ENCODE peak calls at places on chromosomes 5 and 9, in ten cellular contexts. O is AG04450; E is pancreas; I is tibial nerve; Y is psoas muscle; N is naive thymus-derived CD4-positive, alpha-beta T cell; P is spleen; L is K562; S is fibroblast of lung; K is endothelial cell of umbilical vein. G is an unnamed sample.
A peak's percentile ranks its signal among the peaks of the same experiment; 100 is the strongest.

GRCh38 chr5:170105643-170106611 is at the start of gene FOXI1:
- DNase-seq in S (no peak), P (no peak), N (no peak), K (no peak), Y (no peak), E (no peak), L (no peak), I (no peak), O (no peak), G (peak; percentile 53)

GRCh38 chr9:36739538-36740116 is 166.9 kb downstream of the MELK start:
- DNase-seq in L (no peak), I (no peak), P (no peak), S (no peak), K (no peak), Y (no peak), E (no peak), N (no peak), O (no peak), G (no peak)

GRCh38 chr5:138661991-138662434 is 86.8 kb upstream of the HSPA9 start:
- DNase-seq in E (no peak), K (no peak), I (no peak), L (no peak), S (no peak), P (no peak), Y (no peak), N (no peak), O (no peak), G (no peak)

GRCh38 chr5:124706729-124707361 is 39.6 kb downstream of the ZNF608 start:
- DNase-seq in S (peak; percentile 64), P (no peak), E (peak; percentile 76), O (peak; percentile 16), K (no peak), I (no peak), N (no peak), Y (no peak), L (no peak), G (no peak)

GRCh38 chr5:101977729-101978345 is 318.2 kb downstream of the SLCO4C1 start:
- DNase-seq in N (no peak), P (no peak), Y (no peak), E (no peak), I (no peak), L (peak; percentile 13), O (peak; percentile 1), K (peak; percentile 43), S (peak; percentile 52), G (no peak)

GRCh38 chr9:108803666-108804065 is 52.1 kb downstream of the ACTL7B start:
- DNase-seq in K (no peak), I (no peak), N (no peak), E (no peak), Y (no peak), L (no peak), O (no peak), S (no peak), P (no peak), G (no peak)

GRCh38 chr5:54524704-54525103 is 7.1 kb downstream of the SNX18 start:
- DNase-seq in P (peak; percentile 80), S (peak; percentile 20), O (no peak), N (no peak), Y (no peak), E (peak; percentile 40), K (peak; percentile 32), I (no peak), L (no peak), G (no peak)

GRCh38 chr5:131587541-131587940 is 47.5 kb downstream of the RAPGEF6 start:
- DNase-seq in O (no peak), S (peak; percentile 45), Y (no peak), K (peak; percentile 11), N (no peak), I (no peak), L (no peak), E (no peak), P (no peak), G (no peak)

GRCh38 chr5:88474574-88474973 is 205.9 kb upstream of the TMEM161B start:
- DNase-seq in S (no peak), Y (no peak), L (no peak), K (no peak), E (no peak), O (no peak), P (no peak), N (no peak), I (no peak), G (no peak)

GRCh38 chr9:111910428-111910827 is 13.8 kb downstream of the UGCG start:
- DNase-seq in N (no peak), S (no peak), Y (no peak), K (no peak), I (no peak), P (no peak), O (no peak), E (no peak), L (no peak), G (no peak)

GRCh38 chr5:155616779-155617392 is 603.3 kb downstream of the KIF4B start:
- DNase-seq in Y (peak; percentile 19), I (no peak), K (no peak), L (peak; percentile 47), O (no peak), S (peak; percentile 3), P (no peak), E (no peak), N (peak; percentile 13), G (no peak)

GRCh38 chr5:34624711-34625110 is 31.4 kb upstream of the RAI14 start:
- DNase-seq in Y (no peak), E (no peak), L (no peak), S (no peak), K (no peak), P (no peak), O (no peak), I (no peak), N (no peak), G (no peak)

GRCh38 chr5:3140117-3140516 is 388.6 kb upstream of the IRX2 start:
- DNase-seq in K (no peak), L (no peak), E (no peak), N (no peak), I (no peak), Y (no peak), S (no peak), O (no peak), P (no peak), G (no peak)

GRCh38 chr9:113219972-113220371 is 1.1 kb downstream of the FKBP15 start:
- DNase-seq in N (no peak), O (peak; percentile 38), K (no peak), E (no peak), Y (no peak), P (no peak), S (peak; percentile 90), L (no peak), I (no peak), G (no peak)

GRCh38 chr5:61931236-61931635 is 374.8 kb upstream of the KIF2A start:
- DNase-seq in Y (no peak), K (no peak), L (no peak), N (no peak), I (no peak), E (no peak), P (no peak), O (no peak), S (peak; percentile 48), G (no peak)

GRCh38 chr5:61924251-61924650 is 381.8 kb upstream of the KIF2A start:
- DNase-seq in L (no peak), K (no peak), S (no peak), E (no peak), P (no peak), Y (no peak), O (no peak), N (no peak), I (no peak), G (no peak)

GRCh38 chr5:61926911-61927310 is 379.1 kb upstream of the KIF2A start:
- DNase-seq in I (no peak), L (no peak), E (no peak), S (no peak), N (no peak), Y (no peak), O (no peak), P (no peak), K (no peak), G (no peak)
- H3K27ac ChIP-seq in I (no peak overlapping the region), L (no peak overlapping the region), E (no peak overlapping the region), S (no peak overlapping the region), N (no peak overlapping the region), Y (no peak overlapping the region), O (no peak overlapping the region), P (no peak overlapping the region), K (no peak overlapping the region), G (no peak overlapping the region)

GRCh38 chr9:95017661-95018060 is 291.2 kb downstream of the AOPEP start:
- DNase-seq in Y (no peak), P (no peak), K (no peak), L (no peak), I (no peak), S (no peak), O (no peak), E (no peak), N (no peak), G (no peak)

GRCh38 chr9:95014917-95015316 is 288.4 kb downstream of the AOPEP start:
- DNase-seq in S (no peak), K (no peak), I (no peak), L (no peak), E (no peak), N (no peak), P (no peak), O (no peak), Y (no peak), G (no peak)

GRCh38 chr9:95018099-95018927 is 291.8 kb downstream of the AOPEP start:
- DNase-seq in P (no peak), S (peak; percentile 97), L (peak; percentile 48), K (peak; percentile 81), O (peak; percentile 69), Y (peak; percentile 60), E (no peak), I (no peak), N (no peak), G (no peak)

GRCh38 chr9:95015569-95015968 is 289.1 kb downstream of the AOPEP start:
- DNase-seq in E (no peak), K (no peak), L (no peak), P (no peak), O (no peak), I (no peak), N (no peak), S (no peak), Y (no peak), G (no peak)

GRCh38 chr9:95017062-95017461 is 290.6 kb downstream of the AOPEP start:
- DNase-seq in S (peak; percentile 56), K (no peak), I (no peak), Y (no peak), O (no peak), L (no peak), N (no peak), E (no peak), P (no peak), G (no peak)
- H3K27ac ChIP-seq in S (peak overlapping the region; percentile 81), K (no peak overlapping the region), I (peak overlapping the region; percentile 82), Y (peak overlapping the region; percentile 93), O (no peak overlapping the region), L (no peak overlapping the region), N (no peak overlapping the region), E (no peak overlapping the region), P (no peak overlapping the region), G (peak overlapping the region; percentile 88)

GRCh38 chr9:122463828-122464632 is 13.7 kb downstream of the OR1J1 start:
- DNase-seq in O (no peak), S (no peak), Y (no peak), N (no peak), E (no peak), K (no peak), L (peak; percentile 53), P (no peak), I (no peak), G (no peak)
- H3K27ac ChIP-seq in O (no peak overlapping the region), S (no peak overlapping the region), Y (no peak overlapping the region), N (peak overlapping the region; percentile 57), E (no peak overlapping the region), K (no peak overlapping the region), L (no peak overlapping the region), P (peak overlapping the region; percentile 76), I (no peak overlapping the region), G (no peak overlapping the region)

GRCh38 chr9:89013660-89014059 is 22.4 kb downstream of the S1PR3 start:
- DNase-seq in N (no peak), K (no peak), P (no peak), Y (no peak), E (no peak), I (no peak), L (no peak), S (no peak), O (no peak), G (no peak)
- H3K27ac ChIP-seq in N (no peak overlapping the region), K (no peak overlapping the region), P (no peak overlapping the region), Y (no peak overlapping the region), E (no peak overlapping the region), I (no peak overlapping the region), L (no peak overlapping the region), S (no peak overlapping the region), O (no peak overlapping the region), G (no peak overlapping the region)

G was measured in right atrium auricular region.